ENCODE peak calls at places on chromosomes 16 and 17, in four cellular contexts. Z, G, I and F are unnamed samples. For H3K36me3 and H3K27me3, the result is how much of the 10 kb centered on the place peaks cover.

GRCh38 chr17:49898547-49899490 is 51.0 kb upstream of the TAC4 start:
- DNase-seq in Z (no peak), G (no peak), I (peak), F (peak)

GRCh38 chr16:20049831-20050230 is 23.9 kb downstream of the GPR139 start:
- DNase-seq in Z (no peak), G (no peak), I (no peak), F (peak)

GRCh38 chr16:62036807-62037135 is 533 bp upstream of the CDH8 start:
- DNase-seq in Z (no peak), G (no peak), I (peak), F (peak)

GRCh38 chr17:35023538-35023937 is 40.0 kb downstream of the RFFL start:
- DNase-seq in Z (no peak), G (no peak), I (no peak), F (no peak)

GRCh38 chr17:57889892-57890856 is 40.3 kb upstream of the MRPS23 start:
- DNase-seq in Z (peak), G (peak), I (no peak), F (no peak)

GRCh38 chr17:60410001-60410400 is 12.3 kb upstream of the CHCT1 start:
- DNase-seq in Z (no peak), G (no peak), I (no peak), F (no peak)

GRCh38 chr17:40646791-40647548 is 648 bp downstream of the SMARCE1 start:
- DNase-seq in Z (no peak), G (no peak), I (peak), F (no peak)

GRCh38 chr17:28446716-28447395 is 26.6 kb upstream of the SLC13A2 start:
- DNase-seq in Z (no peak), G (no peak), I (no peak), F (no peak)

GRCh38 chr17:64343833-64344637 is 46.6 kb downstream of the PECAM1 start:
- DNase-seq in Z (peak), G (no peak), I (peak), F (peak)

GRCh38 chr17:38739305-38739704 is 8.8 kb downstream of the PCGF2 start:
- DNase-seq in Z (no peak), G (no peak), I (no peak), F (no peak)

GRCh38 chr16:25217921-25218320 is 1.2 kb downstream of the AQP8 start:
- DNase-seq in Z (no peak), G (no peak), I (no peak), F (no peak)

GRCh38 chr16:81539009-81539820 is 94.6 kb downstream of the CMIP start:
- DNase-seq in Z (no peak), G (no peak), I (no peak), F (peak)

GRCh38 chr16:57871457-57871856 is 69.2 kb upstream of the KIFC3 start:
- DNase-seq in Z (no peak), G (no peak), I (no peak), F (no peak)

GRCh38 chr16:77856455-77857138 is 68.2 kb downstream of the VAT1L start:
- DNase-seq in Z (no peak), G (no peak), I (peak), F (peak)

GRCh38 chr17:49125449-49125848 is 7.1 kb upstream of the B4GALNT2 start:
- DNase-seq in Z (no peak), G (no peak), I (no peak), F (no peak)

GRCh38 chr17:10673318-10673717 is 16.2 kb upstream of the MYH3 start:
- DNase-seq in Z (no peak), G (no peak), I (peak), F (no peak)

GRCh38 chr16:25966172-25967097 is 274.7 kb downstream of the HS3ST4 start:
- DNase-seq in Z (no peak), G (no peak), I (no peak), F (no peak)

GRCh38 chr16:3580271-3580670 is 3.1 kb upstream of the NLRC3 start:
- DNase-seq in Z (no peak), G (no peak), I (no peak), F (peak)

GRCh38 chr17:48012151-48012520 is 25.5 kb downstream of the COPZ2 start:
- DNase-seq in Z (peak), G (no peak), I (peak), F (peak)

GRCh38 chr16:3063617-3064389 is 1.6 kb upstream of the IL32 start:
- DNase-seq in Z (no peak), G (no peak), I (no peak), F (no peak)

GRCh38 chr17:77886387-77886728 is 72.1 kb upstream of the TNRC6C start:
- DNase-seq in Z (peak), G (no peak), I (no peak), F (no peak)

GRCh38 chr17:18314059-18314730 is 599 bp downstream of the TOP3A start:
- DNase-seq in Z (peak), G (no peak), I (peak), F (no peak)

GRCh38 chr16:14310519-14310991 is 239.4 kb downstream of the MRTFB start:
- DNase-seq in Z (no peak), G (no peak), I (peak), F (peak)

GRCh38 chr17:37476431-37477130 is 13.1 kb upstream of the DUSP14 start:
- DNase-seq in Z (peak), G (no peak), I (no peak), F (no peak)

GRCh38 chr17:58666858-58667267 is 25.0 kb downstream of the TEX14 start:
- DNase-seq in Z (peak), G (peak), I (no peak), F (no peak)

DNA sequence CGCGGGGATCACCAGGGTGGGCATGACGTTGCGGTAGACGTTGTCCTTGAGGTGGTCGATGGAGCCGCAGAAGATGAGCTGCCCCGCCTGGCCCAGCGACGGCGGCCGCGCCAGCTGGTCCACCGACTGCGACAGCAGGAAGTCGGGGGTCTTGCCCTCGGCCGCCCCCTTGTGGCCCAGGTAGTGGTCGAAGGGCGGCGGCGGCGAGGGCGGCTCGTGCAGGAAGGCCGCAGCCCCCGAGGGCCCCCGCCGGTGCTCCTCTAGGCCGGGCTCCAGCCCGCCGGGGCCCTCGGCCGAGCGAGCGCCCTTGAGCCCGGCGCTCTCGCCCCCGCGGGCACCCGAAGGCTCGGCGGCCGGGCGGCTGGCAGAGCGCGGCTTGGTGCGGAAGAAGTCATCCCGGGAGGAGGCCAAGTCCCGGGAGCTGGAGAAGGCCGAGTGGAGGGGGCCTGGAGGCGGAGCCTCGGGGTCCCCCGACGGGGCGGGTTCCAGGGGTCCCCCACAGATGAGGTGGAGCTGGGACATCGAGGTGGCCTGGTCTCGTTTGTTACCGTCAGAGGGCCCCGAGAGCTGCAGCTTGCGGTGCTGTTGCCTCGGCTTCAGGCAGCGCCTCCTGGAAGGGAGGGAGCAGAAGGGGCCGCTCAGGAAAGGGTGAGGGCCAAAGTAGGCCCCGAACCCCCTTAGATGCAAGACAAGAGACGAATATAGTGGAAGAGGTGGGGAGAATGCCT is 8.9 kb downstream of the FAM171A2 start:
- DNase-seq in Z (peak), G (no peak), I (peak), F (peak)
- H3K36me3 ChIP-seq in Z (under half), G (under half), I (under half), F (under half)

GRCh38 chr16:30011505-30012480 is 966 bp upstream of the DOC2A start:
- DNase-seq in Z (no peak), G (no peak), I (peak), F (peak)
- H3K4me3 ChIP-seq in Z (no peak), G (peak), I (peak), F (peak)

DNA sequence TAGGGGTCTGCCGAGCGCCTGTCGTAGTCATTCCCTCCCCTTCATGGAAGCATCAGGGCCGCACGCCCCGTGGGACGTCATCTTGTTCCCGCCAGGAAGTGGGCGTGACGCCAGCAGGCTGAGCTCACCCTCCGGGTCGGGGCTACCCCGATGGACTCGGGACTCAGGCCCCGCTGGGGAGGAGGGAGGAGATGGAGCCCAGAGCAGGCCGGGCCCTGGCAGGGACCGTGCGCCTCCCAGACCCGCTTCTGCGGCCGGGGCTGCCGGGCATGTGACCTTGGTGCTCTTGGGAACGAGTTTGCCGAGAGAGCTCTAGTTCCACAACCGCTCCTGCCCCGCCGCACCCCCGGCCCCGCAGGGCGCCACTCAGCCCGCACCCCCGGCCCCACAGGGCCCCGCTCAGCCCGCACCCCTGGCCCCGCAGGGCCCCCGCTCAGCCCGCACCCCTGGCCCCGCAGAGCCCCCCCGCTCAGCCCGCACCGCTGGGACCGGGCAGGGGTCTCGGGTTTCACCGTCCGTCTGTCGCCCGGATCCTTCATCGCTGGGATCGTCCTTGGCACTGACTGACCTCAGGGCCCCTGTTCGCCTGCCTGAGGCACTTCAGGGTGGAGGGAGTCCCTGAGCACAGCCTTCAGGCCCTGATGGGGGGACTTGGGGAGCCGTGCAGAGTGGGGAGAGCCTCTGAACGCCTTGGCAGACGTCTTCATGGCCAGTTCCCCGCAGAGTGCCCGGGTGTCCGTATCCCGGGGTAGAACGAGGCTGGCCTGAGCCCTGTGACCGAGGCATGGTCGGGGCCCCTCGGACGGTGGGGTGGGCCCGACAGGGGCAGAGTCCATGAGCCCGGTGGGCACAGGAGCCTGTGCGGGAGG is 5.8 kb downstream of the CACNA1H start:
- DNase-seq in Z (peak), G (no peak), I (no peak), F (peak)
- H3K27me3 ChIP-seq in Z (half or more), G (under half), I (under half), F (under half)

DNA sequence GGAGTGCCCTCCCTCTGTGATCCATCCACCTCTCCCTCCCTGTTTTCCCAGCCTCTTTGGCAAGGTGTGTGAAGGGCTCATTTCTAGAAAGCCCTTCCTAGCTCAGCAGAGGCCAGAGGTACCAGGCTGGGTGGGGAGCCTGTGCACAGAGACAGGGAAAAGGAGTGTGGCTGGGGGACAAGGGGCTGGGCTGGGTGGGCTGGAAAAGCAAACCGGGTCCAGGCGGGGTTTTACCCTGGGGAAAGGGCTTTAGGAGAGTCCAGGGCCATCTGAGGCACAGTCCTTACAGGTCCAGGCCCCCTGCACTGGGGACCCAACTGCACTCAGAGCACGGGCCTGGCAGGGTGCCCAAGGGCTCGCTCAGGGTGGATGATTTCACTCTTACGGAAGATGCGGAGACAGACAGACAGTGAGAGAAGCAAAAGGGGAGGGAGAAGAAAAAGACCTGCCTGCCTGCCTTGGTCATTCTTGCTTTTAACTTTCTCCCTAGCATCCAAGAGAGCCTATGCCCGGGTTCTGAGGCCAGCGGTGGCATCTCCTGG is 7.0 kb downstream of the CRHR1 start:
- DNase-seq in Z (no peak), G (no peak), I (no peak), F (no peak)
- H3K36me3 ChIP-seq in Z (under half), G (under half), I (under half), F (under half)

GRCh38 chr16:66475232-66475631 is 48.1 kb downstream of the BEAN1 start:
- DNase-seq in Z (no peak), G (no peak), I (no peak), F (peak)
- H3K4me3 ChIP-seq in Z (no peak), G (no peak), I (no peak), F (no peak)

DNA sequence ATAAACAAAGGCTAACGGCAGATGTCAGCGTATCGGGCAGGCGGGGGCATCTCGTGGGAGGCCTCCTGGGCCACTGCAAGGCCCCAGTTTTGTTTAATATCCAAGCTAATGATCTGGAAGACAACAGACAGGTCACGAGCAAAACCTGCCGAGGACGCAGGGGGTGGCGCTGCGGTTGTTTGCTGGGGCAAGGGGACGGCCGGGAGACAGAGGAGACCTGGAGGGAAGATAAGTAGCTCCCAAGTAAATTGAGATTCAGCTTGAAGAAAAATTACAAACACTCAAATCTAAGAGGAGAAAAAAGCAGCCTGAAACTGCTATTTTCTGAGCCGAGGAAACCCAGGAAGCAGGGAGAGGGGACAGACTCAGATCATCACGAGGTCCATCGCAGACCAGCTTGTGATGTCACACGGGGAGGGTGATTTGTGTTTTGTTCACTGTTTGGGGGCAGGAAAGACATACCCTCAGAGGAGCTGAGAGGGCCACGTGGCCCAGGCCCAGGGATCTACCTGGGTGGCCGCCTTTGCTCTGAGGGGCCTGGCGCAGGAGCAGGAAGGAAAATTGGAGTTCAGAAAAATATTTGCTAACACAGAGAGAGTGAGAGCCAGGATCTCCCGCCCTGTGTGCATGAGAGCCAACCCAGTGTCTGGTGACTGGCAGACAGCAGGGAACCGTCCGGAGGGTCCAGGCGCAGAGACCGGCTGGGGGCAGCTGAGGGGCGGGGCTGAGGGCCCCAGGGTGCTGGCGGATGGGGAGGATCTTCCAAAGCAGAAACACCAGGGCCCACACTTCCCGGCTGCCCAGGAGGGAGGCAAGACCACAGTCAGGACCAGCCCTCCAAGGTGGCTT is 52.9 kb downstream of the RBFOX3 start:
- DNase-seq in Z (no peak), G (no peak), I (no peak), F (no peak)
- H3K27me3 ChIP-seq in Z (half or more), G (under half), I (under half), F (under half)

GRCh38 chr17:8264836-8265542 is 15.9 kb downstream of the PFAS start:
- DNase-seq in Z (no peak), G (no peak), I (no peak), F (no peak)

GRCh38 chr17:8267480-8268147 is 18.5 kb downstream of the PFAS start:
- DNase-seq in Z (no peak), G (no peak), I (no peak), F (no peak)

GRCh38 chr17:8266648-8267479 is 17.8 kb downstream of the PFAS start:
- DNase-seq in Z (no peak), G (no peak), I (no peak), F (no peak)

GRCh38 chr17:8272421-8272820 is 16.0 kb upstream of the RANGRF start:
- DNase-seq in Z (no peak), G (no peak), I (no peak), F (no peak)

DNA sequence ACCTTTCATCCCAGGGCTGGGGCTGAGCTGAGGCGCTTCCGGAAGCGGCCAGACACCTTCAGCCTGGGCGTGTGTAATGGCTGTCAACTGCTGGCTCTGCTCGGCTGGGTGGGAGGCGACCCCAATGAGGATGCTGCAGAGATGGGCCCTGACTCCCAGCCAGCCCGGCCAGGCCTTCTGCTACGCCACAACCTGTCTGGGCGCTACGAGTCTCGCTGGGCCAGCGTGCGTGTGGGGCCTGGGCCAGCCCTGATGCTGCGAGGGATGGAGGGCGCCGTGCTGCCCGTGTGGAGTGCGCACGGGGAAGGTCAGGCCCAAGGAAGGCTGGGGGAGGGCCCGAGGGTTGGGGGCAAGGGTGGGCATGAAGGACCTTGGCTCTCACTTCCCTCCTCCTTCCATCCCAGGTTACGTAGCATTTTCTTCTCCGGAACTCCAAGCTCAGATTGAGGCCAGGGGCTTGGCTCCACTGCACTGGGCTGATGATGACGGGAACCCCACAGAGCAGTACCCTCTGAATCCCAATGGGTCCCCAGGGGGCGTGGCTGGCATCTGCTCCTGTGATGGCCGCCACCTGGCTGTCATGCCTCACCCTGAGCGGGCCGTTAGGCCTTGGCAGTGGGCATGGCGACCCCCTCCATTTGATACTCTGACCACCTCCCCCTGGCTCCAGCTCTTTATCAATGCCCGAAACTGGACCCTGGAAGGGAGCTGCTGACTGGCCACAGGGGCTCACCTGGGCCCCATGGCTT is 19.6 kb downstream of the PFAS start:
- DNase-seq in Z (no peak), G (no peak), I (no peak), F (no peak)
- H3K36me3 ChIP-seq in Z (under half), G (under half), I (under half), F (under half)

GRCh38 chr16:88430524-88431446 is 22.3 kb upstream of the ZFPM1 start:
- DNase-seq in Z (peak), G (no peak), I (no peak), F (peak)

GRCh38 chr16:88429387-88430184 is 23.5 kb upstream of the ZFPM1 start:
- DNase-seq in Z (no peak), G (no peak), I (no peak), F (peak)

GRCh38 chr16:88428616-88429386 is 24.3 kb upstream of the ZFPM1 start:
- DNase-seq in Z (no peak), G (no peak), I (no peak), F (peak)

GRCh38 chr16:88431651-88432050 is 21.4 kb upstream of the ZFPM1 start:
- DNase-seq in Z (no peak), G (no peak), I (no peak), F (peak)

DNA sequence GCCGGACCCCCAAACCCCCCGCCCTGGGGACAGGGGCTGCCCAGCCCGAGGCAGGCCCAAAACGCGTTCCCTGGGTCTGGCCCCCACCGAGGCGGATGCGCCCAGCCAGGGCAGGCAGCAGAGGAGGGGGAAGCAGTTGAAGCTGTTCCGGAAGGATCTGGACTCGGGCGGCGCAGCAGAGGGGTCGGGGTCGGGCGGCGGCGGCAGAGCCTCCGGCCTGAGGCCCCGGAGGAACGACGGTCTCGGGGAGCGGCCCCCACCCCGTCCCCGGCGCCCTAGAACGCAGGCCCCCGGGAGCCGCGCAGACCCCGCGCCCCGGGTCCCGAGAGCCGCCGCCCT is 22.9 kb upstream of the ZFPM1 start:
- DNase-seq in Z (no peak), G (no peak), I (no peak), F (peak)
- H3K4me3 ChIP-seq in Z (peak), G (peak), I (no peak), F (no peak)